ENCODE peak calls at places on chromosome 7, in six cellular contexts. Y is epithelial cell of proximal tubule, A is OCI-LY7, N is mammary epithelial cell, C is suprapubic skin, L is HFFc6. J is an unnamed sample.

GRCh38 chr7:95886501-95887090 is 114.2 kb downstream of the DYNC1I1 start:
- DNase-seq in Y (no peak), L (no peak), C (no peak), A (no peak), N (peak; percentile 14), J (no peak)

GRCh38 chr7:148793590-148793989 is 90.5 kb downstream of the EZH2 start:
- DNase-seq in L (no peak), A (no peak), Y (no peak), C (no peak), N (no peak), J (no peak)

GRCh38 chr7:867406-868188 is 8.8 kb upstream of the GET4 start:
- DNase-seq in C (peak; percentile 82), L (peak; percentile 84), Y (peak; percentile 60), A (no peak), N (peak; percentile 53), J (no peak)

GRCh38 chr7:87129836-87130235 is 22.4 kb upstream of the DMTF1 start:
- DNase-seq in A (no peak), C (no peak), Y (no peak), N (no peak), L (no peak), J (no peak)

GRCh38 chr7:100694196-100694745 is at the start of gene GIGYF1:
- DNase-seq in N (peak; percentile 31), Y (no peak), A (peak; percentile 81), L (peak; percentile 33), C (peak; percentile 86), J (peak; percentile 89)

GRCh38 chr7:35849158-35849831 is 48.4 kb downstream of the SEPTIN7 start:
- DNase-seq in C (no peak), Y (no peak), N (peak; percentile 33), L (no peak), A (no peak), J (no peak)

GRCh38 chr7:149559711-149560110 is 62.1 kb upstream of the ZNF746 start:
- DNase-seq in N (peak; percentile 45), L (peak; percentile 22), A (no peak), C (no peak), Y (no peak), J (no peak)

GRCh38 chr7:140512317-140513000 is 33.2 kb upstream of the MKRN1 start:
- DNase-seq in L (no peak), C (no peak), A (no peak), N (peak; percentile 32), Y (peak; percentile 19), J (no peak)

GRCh38 chr7:131533151-131533559 is 23.3 kb downstream of the PODXL start:
- DNase-seq in C (no peak), Y (no peak), A (no peak), L (no peak), N (no peak), J (no peak)

GRCh38 chr7:139035588-139036353 is at the start of gene ZC3HAV1L:
- DNase-seq in N (peak; percentile 59), C (peak; percentile 72), Y (no peak), A (no peak), L (peak; percentile 27), J (peak; percentile 91)

GRCh38 chr7:144786522-144786921 is 49.3 kb downstream of the TPK1 start:
- DNase-seq in Y (no peak), C (no peak), N (no peak), A (peak; percentile 23), L (no peak), J (peak; percentile 15)

GRCh38 chr7:39617010-39617409 is 6.4 kb upstream of the RALA start:
- DNase-seq in C (no peak), Y (no peak), N (peak; percentile 29), A (no peak), L (peak; percentile 30), J (no peak)

GRCh38 chr7:106111671-106112117 is 418 bp downstream of the SYPL1 start:
- DNase-seq in C (no peak), Y (no peak), N (no peak), L (peak; percentile 36), A (peak; percentile 65), J (peak; percentile 68)

GRCh38 chr7:41640487-41640886 is 62.4 kb downstream of the INHBA start:
- DNase-seq in C (no peak), L (no peak), Y (no peak), A (no peak), N (no peak), J (no peak)

GRCh38 chr7:7329321-7329720 is 147.0 kb downstream of the C1GALT1 start:
- DNase-seq in Y (no peak), A (no peak), C (no peak), L (no peak), N (peak; percentile 59), J (no peak)

GRCh38 chr7:749121-749520 is 22.0 kb upstream of the PRKAR1B start:
- DNase-seq in Y (no peak), A (no peak), L (no peak), N (no peak), C (peak; percentile 46), J (no peak)

GRCh38 chr7:81802251-81802650 is 32.4 kb upstream of the HGF start:
- DNase-seq in N (no peak), C (no peak), A (no peak), Y (no peak), L (no peak), J (no peak)

GRCh38 chr7:145729701-145730100 is 386.9 kb upstream of the CNTNAP2 start:
- DNase-seq in C (no peak), N (no peak), A (no peak), Y (no peak), L (no peak), J (no peak)

GRCh38 chr7:4006687-4007086 is 675.4 kb upstream of the FOXK1 start:
- DNase-seq in A (no peak), L (no peak), Y (no peak), C (no peak), N (peak; percentile 83), J (no peak)

GRCh38 chr7:87128883-87129282 is 23.4 kb upstream of the DMTF1 start:
- DNase-seq in N (no peak), C (no peak), Y (no peak), A (no peak), L (no peak), J (no peak)

GRCh38 chr7:10475940-10476641 is 497.6 kb upstream of the PHF14 start:
- DNase-seq in Y (no peak), L (no peak), C (no peak), A (no peak), N (no peak), J (no peak)
- TF ChIP-seq CTCF in Y (no peak), L (no peak), C (no peak), A (no peak), N (no peak), J (no peak)

GRCh38 chr7:27605283-27605682 is 57.4 kb downstream of the HIBADH start:
- DNase-seq in L (no peak), C (no peak), Y (no peak), A (no peak), N (no peak), J (no peak)

GRCh38 chr7:27603813-27604212 is 58.9 kb downstream of the HIBADH start:
- DNase-seq in Y (no peak), N (no peak), A (no peak), C (no peak), L (no peak), J (no peak)

GRCh38 chr7:27607210-27607606 is 55.5 kb downstream of the HIBADH start:
- DNase-seq in Y (no peak), L (no peak), N (no peak), C (no peak), A (no peak), J (no peak)

GRCh38 chr7:27606270-27607209 is 56.1 kb downstream of the HIBADH start:
- DNase-seq in C (no peak), N (peak; percentile 36), A (no peak), Y (peak; percentile 33), L (peak; percentile 87), J (no peak)

DNA sequence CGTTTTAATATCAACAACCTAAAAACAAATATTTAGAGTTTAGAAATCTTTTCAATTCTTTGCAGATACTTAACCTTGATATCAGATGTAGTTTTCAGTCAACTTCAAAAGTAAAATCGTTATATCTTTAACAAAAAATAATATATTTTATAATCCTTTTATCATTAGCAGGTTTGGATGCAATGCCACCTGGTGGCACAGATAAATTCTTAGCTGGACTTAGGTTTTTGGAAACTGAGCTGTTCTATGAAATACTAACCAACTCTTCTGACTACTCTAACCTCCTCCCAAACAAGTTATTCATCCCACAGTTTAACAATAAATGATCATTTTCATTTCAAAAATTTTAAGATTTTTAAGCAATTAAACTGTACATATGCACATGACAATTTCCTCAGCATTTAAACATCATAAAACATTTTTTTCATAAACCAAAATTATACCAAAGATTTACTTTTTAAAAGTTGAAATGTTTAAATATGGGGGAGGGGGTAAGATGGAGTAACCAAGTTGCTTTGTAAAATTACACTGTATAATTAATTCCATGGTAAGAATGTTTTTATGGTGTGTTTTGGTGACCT is 56.9 kb downstream of the HIBADH start:
- DNase-seq in Y (peak; percentile 26), C (no peak), L (peak; percentile 68), A (peak; percentile 28), N (peak; percentile 23), J (no peak)
- TF ChIP-seq CTCF in Y (peak; percentile 67), C (no peak), L (peak; percentile 83), A (peak; percentile 86), N (peak; percentile 49), J (no peak)

GRCh38 chr7:70434376-70434775 is 697.6 kb upstream of the GALNT17 start:
- DNase-seq in C (no peak), N (no peak), L (no peak), A (no peak), Y (no peak), J (no peak)
- TF ChIP-seq CTCF in C (no peak), N (peak; percentile 7), L (no peak), A (peak; percentile 54), Y (peak; percentile 53), J (peak; percentile 21)

DNA sequence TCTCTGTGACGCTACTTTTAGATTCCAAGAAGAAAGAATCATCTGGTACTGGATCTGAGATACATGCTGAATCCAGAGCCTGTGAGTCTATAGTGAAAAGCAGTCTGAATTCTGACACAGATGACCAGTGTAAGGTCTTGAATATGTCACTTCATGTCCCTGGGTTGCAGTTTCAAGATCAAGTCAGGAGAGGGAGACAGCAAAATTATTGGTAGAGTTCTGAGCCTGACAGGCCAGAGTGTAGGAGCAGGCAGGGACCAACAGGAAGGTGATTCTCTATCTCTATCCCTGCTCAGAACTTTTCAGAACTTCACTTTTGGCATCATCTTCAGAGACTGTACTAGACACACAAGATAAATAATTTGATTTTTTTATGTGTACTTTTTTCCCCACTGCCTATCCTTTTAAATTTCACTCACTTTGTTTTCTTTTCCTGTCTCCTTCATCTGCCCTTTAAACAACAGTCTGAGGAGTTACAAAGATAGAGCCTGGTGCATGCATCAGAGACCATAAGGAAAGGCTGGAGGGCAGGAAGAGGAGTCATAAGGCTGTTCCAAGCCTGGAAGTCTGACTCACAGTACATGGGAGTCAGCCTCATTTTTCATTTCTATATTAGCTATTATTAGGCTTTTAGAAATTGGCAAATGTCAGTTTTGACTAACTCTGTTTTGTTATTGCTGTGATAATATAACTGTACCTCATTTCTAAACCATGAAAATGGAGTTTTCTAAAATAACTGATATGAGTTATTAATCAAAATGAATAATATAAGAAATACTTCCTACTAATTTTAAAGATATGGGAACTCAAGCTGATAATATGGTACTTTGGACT is 120.2 kb upstream of the TMEM229A start:
- DNase-seq in N (peak; percentile 42), A (peak; percentile 9), C (no peak), L (no peak), Y (peak; percentile 3), J (no peak)
- TF ChIP-seq CTCF in N (peak; percentile 41), A (peak; percentile 60), C (no peak), L (no peak), Y (peak; percentile 59), J (no peak)